ENCODE peak calls at places on chromosomes 7 and 10, in six cellular contexts. P is effector memory CD8-positive, alpha-beta T cell; D is CD8-positive, alpha-beta T cell; U is NCI-H1417 treated with DMSO at 0.1 percent for 48 hours; A is lower lobe of right lung; J is putamen. Z is an unnamed sample.

GRCh38 chr10:57898231-57898630 is 369.5 kb downstream of the IPMK start:
- DNase-seq in P (no peak), D (no peak), U (no peak), A (no peak), J (no peak), Z (no peak)

GRCh38 chr10:102452672-102453340 is 1.5 kb upstream of the C10orf95 start:
- DNase-seq in P (no peak), D (no peak), U (no peak), A (peak), J (no peak), Z (peak)

GRCh38 chr7:134565643-134566136 is 16.8 kb downstream of the AKR1B15 start:
- DNase-seq in P (no peak), D (no peak), U (no peak), A (no peak), J (no peak), Z (peak)

GRCh38 chr10:11539191-11539868 is 72.1 kb downstream of the USP6NL start:
- DNase-seq in P (no peak), D (no peak), U (no peak), A (no peak), J (no peak), Z (no peak)

GRCh38 chr7:70456729-70457128 is 675.2 kb upstream of the GALNT17 start:
- DNase-seq in P (no peak), D (no peak), U (no peak), A (no peak), J (no peak), Z (no peak)

GRCh38 chr7:91164948-91165845 is 99.0 kb upstream of the FZD1 start:
- DNase-seq in P (no peak), D (no peak), U (no peak), A (no peak), J (no peak), Z (no peak)

GRCh38 chr7:100157334-100158228 is 942 bp downstream of the TRAPPC14 start:
- DNase-seq in P (no peak), D (no peak), U (no peak), A (peak), J (no peak), Z (no peak)

GRCh38 chr7:43590862-43591550 is 8.1 kb downstream of the STK17A start:
- DNase-seq in P (no peak), D (no peak), U (no peak), A (no peak), J (no peak), Z (no peak)

GRCh38 chr10:71388736-71389310 is 7.9 kb upstream of the CDH23 start:
- DNase-seq in P (no peak), D (no peak), U (no peak), A (no peak), J (no peak), Z (no peak)

GRCh38 chr10:86261933-86262665 is 104.5 kb downstream of the GRID1 start:
- DNase-seq in P (no peak), D (no peak), U (no peak), A (no peak), J (peak), Z (no peak)

GRCh38 chr7:99224263-99224947 is 16.5 kb upstream of the KPNA7 start:
- DNase-seq in P (no peak), D (no peak), U (no peak), A (no peak), J (no peak), Z (no peak)

GRCh38 chr7:19620470-19620869 is 88.4 kb downstream of the POLR1F start:
- DNase-seq in P (no peak), D (no peak), U (no peak), A (no peak), J (no peak), Z (no peak)

GRCh38 chr7:25619963-25620799 is 391.9 kb upstream of the NPVF start:
- DNase-seq in P (no peak), D (no peak), U (no peak), A (no peak), J (peak), Z (no peak)

GRCh38 chr7:77353911-77354310 is 62.2 kb downstream of the GSAP start:
- DNase-seq in P (no peak), D (no peak), U (no peak), A (no peak), J (no peak), Z (no peak)

GRCh38 chr7:5636914-5637313 is 144.5 kb downstream of the RNF216 start:
- DNase-seq in P (no peak), D (no peak), U (no peak), A (no peak), J (peak), Z (no peak)

GRCh38 chr7:101488826-101489572 is 126.3 kb downstream of the COL26A1 start:
- DNase-seq in P (no peak), D (no peak), U (no peak), A (no peak), J (no peak), Z (no peak)

GRCh38 chr10:1155791-1156615 is 99.8 kb downstream of the WDR37 start:
- DNase-seq in P (no peak), D (no peak), U (no peak), A (no peak), J (no peak), Z (no peak)